ENCODE peak calls at places on chromosomes 12 and 14, in eight cellular contexts. L is stomach, A is adipocyte, D is fibroblast of lung, T is right lobe of liver, G is upper lobe of right lung, Q is right atrium auricular region, J is upper lobe of left lung. F is an unnamed sample. For H3K27me3 and H3K4me1, the result is how much of the 10 kb centered on the place peaks cover.

GRCh38 chr14:23485311-23485710 is 15.8 kb downstream of the NGDN start:
- DNase-seq in L (no peak), A (no peak), D (no peak), T (no peak), G (no peak), Q (no peak), J (no peak), F (no peak)

GRCh38 chr14:63717704-63718103 is 10.2 kb downstream of the SGPP1 start:
- DNase-seq in L (no peak), A (peak), D (peak), T (no peak), G (no peak), Q (no peak), J (no peak), F (no peak)

GRCh38 chr12:9773216-9773877 is 12.6 kb upstream of the CD69 start:
- DNase-seq in L (no peak), A (no peak), D (no peak), T (no peak), G (no peak), Q (no peak), J (no peak), F (peak)

GRCh38 chr12:80472241-80472640 is 28.2 kb downstream of the PTPRQ start:
- DNase-seq in L (no peak), A (peak), D (peak), T (no peak), G (no peak), Q (no peak), J (no peak), F (no peak)

GRCh38 chr14:62443796-62444195 is 601.5 kb downstream of the KCNH5 start:
- DNase-seq in L (no peak), A (peak), D (peak), T (no peak), G (no peak), Q (no peak), J (no peak), F (no peak)

GRCh38 chr14:34619399-34619920 is 10.5 kb downstream of the SNX6 start:
- DNase-seq in L (no peak), A (no peak), D (no peak), T (no peak), G (no peak), Q (no peak), J (no peak), F (no peak)

GRCh38 chr12:89857652-89858274 is 149.1 kb upstream of the ATP2B1 start:
- DNase-seq in L (no peak), A (no peak), D (no peak), T (no peak), G (no peak), Q (no peak), J (no peak), F (no peak)

GRCh38 chr14:103699901-103700752 is 15.1 kb downstream of the XRCC3 start:
- DNase-seq in L (no peak), A (no peak), D (no peak), T (no peak), G (no peak), Q (no peak), J (no peak), F (no peak)

GRCh38 chr14:85085981-85086380 is 444.0 kb upstream of the FLRT2 start:
- DNase-seq in L (no peak), A (no peak), D (no peak), T (no peak), G (no peak), Q (no peak), J (no peak), F (no peak)

GRCh38 chr12:60148109-60148508 is 552.3 kb downstream of the SLC16A7 start:
- DNase-seq in L (no peak), A (peak), D (peak), T (no peak), G (no peak), Q (no peak), J (no peak), F (no peak)

GRCh38 chr14:78403278-78403815 is 233.2 kb downstream of the NRXN3 start:
- DNase-seq in L (no peak), A (peak), D (no peak), T (no peak), G (no peak), Q (no peak), J (no peak), F (no peak)

GRCh38 chr12:108193922-108194321 is 64.8 kb downstream of the WSCD2 start:
- DNase-seq in L (no peak), A (peak), D (peak), T (no peak), G (no peak), Q (no peak), J (no peak), F (peak)

GRCh38 chr12:271165-271564 is 8.5 kb upstream of the SLC6A13 start:
- DNase-seq in L (no peak), A (no peak), D (no peak), T (no peak), G (no peak), Q (no peak), J (no peak), F (no peak)

GRCh38 chr12:106696861-106697417 is 77.5 kb upstream of the RIC8B start:
- DNase-seq in L (no peak), A (no peak), D (no peak), T (no peak), G (no peak), Q (no peak), J (no peak), F (no peak)

GRCh38 chr12:82019533-82019932 is 260.4 kb upstream of the PPFIA2 start:
- DNase-seq in L (no peak), A (peak), D (no peak), T (no peak), G (no peak), Q (no peak), J (no peak), F (peak)

GRCh38 chr14:71397371-71397770 is 490.1 kb downstream of the PCNX1 start:
- DNase-seq in L (no peak), A (peak), D (no peak), T (no peak), G (no peak), Q (no peak), J (no peak), F (no peak)

GRCh38 chr12:103279444-103279843 is 216.3 kb downstream of the C12orf42 start:
- DNase-seq in L (no peak), A (no peak), D (no peak), T (no peak), G (no peak), Q (no peak), J (no peak), F (no peak)

GRCh38 chr12:130087222-130087621 is 75.0 kb upstream of the FZD10 start:
- DNase-seq in L (no peak), A (no peak), D (no peak), T (no peak), G (no peak), Q (no peak), J (no peak), F (no peak)

GRCh38 chr14:103130017-103130764 is 6.9 kb downstream of the TNFAIP2 start:
- DNase-seq in L (no peak), A (no peak), D (no peak), T (no peak), G (no peak), Q (no peak), J (no peak), F (no peak)

GRCh38 chr12:26870491-26871419 is 37.8 kb upstream of the ITPR2 start:
- DNase-seq in L (peak), A (peak), D (peak), T (no peak), G (peak), Q (no peak), J (peak), F (peak)

GRCh38 chr14:100761481-100761880 is 34.8 kb downstream of the DLK1 start:
- DNase-seq in L (no peak), A (peak), D (peak), T (no peak), G (no peak), Q (no peak), J (no peak), F (no peak)

GRCh38 chr12:119366007-119366406 is 31.5 kb downstream of the CCDC60 start:
- DNase-seq in L (no peak), A (no peak), D (no peak), T (no peak), G (no peak), Q (no peak), J (no peak), F (no peak)

GRCh38 chr14:68260121-68260520 is 440.5 kb downstream of the RAD51B start:
- DNase-seq in L (no peak), A (no peak), D (no peak), T (no peak), G (no peak), Q (no peak), J (no peak), F (no peak)

GRCh38 chr12:26239508-26240328 is 44.3 kb downstream of the SSPN start:
- DNase-seq in L (no peak), A (peak), D (peak), T (no peak), G (no peak), Q (peak), J (no peak), F (peak)

GRCh38 chr12:3463927-3464326 is 27.1 kb upstream of the PRMT8 start:
- DNase-seq in L (no peak), A (no peak), D (no peak), T (no peak), G (no peak), Q (no peak), J (no peak), F (peak)

GRCh38 chr14:22481546-22481945 is 107.5 kb downstream of the DAD1 start:
- DNase-seq in L (no peak), A (no peak), D (no peak), T (no peak), G (no peak), Q (no peak), J (no peak), F (no peak)

GRCh38 chr12:24025153-24025798 is 75.8 kb upstream of the SOX5 start:
- DNase-seq in L (no peak), A (no peak), D (peak), T (no peak), G (no peak), Q (no peak), J (no peak), F (no peak)

GRCh38 chr12:108000111-108000510 is 129.0 kb upstream of the WSCD2 start:
- DNase-seq in L (no peak), A (no peak), D (no peak), T (no peak), G (no peak), Q (no peak), J (no peak), F (no peak)

DNA sequence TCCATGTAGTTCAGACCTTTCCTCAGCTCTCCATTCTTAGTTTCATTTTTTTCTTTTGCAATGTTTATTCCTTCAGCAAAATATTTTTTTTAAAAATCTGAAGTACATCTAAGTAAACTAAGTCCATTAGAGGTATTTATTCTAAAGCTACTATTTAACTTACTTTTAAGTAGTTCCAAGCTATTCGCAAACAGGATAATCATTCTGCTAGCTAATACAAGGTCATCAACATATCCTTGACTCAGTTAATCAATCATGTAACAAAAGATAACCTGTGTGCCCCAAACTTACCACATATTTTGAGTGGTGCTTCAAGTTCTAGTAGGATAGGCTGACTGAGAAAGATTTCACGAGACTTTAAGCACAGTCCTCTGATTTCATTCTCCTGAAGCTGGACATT is 11.2 kb downstream of the PPP1CC start:
- DNase-seq in L (no peak), A (no peak), D (no peak), T (no peak), G (no peak), Q (no peak), J (no peak), F (no peak)
- H3K27me3 ChIP-seq in L (under half), A (under half), D (under half), T (under half), G (under half), Q (under half), J (under half), F (under half)

GRCh38 chr12:109422251-109422650 is 54.8 kb downstream of the KCTD10 start:
- DNase-seq in L (no peak), A (no peak), D (no peak), T (no peak), G (no peak), Q (no peak), J (no peak), F (no peak)

GRCh38 chr12:109428038-109428629 is 49.0 kb downstream of the KCTD10 start:
- DNase-seq in L (peak), A (peak), D (peak), T (peak), G (peak), Q (peak), J (peak), F (peak)

GRCh38 chr12:109418848-109419474 is 58.1 kb downstream of the KCTD10 start:
- DNase-seq in L (no peak), A (no peak), D (no peak), T (no peak), G (no peak), Q (no peak), J (no peak), F (no peak)

GRCh38 chr12:109421355-109422087 is 55.6 kb downstream of the KCTD10 start:
- DNase-seq in L (no peak), A (no peak), D (no peak), T (no peak), G (no peak), Q (no peak), J (no peak), F (no peak)

DNA sequence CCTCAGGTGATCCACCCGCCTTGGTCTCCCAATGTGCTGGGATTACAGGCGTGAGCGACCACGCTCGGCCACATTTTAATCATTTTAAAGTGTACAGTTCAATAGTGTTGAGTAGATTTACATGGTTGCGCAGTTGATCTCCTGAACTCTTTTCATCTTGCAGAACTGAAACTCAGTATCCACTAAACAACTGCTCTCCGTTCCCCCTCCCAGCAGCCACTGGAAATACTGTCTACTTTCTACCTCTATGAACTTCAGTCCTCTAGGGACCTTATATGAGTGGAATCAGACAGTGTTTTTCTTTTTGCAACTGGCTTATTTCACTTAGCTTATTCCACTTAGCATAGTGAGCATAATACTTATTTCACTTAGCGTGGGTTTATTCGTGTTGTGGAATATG is 53.7 kb downstream of the KCTD10 start:
- DNase-seq in L (no peak), A (no peak), D (no peak), T (no peak), G (no peak), Q (no peak), J (no peak), F (no peak)
- H3K4me1 ChIP-seq in L (under half), A (under half), D (under half), T (under half), G (under half), Q (under half), J (under half), F (under half)

GRCh38 chr12:64598831-64599230 is 11.5 kb upstream of the RASSF3 start:
- DNase-seq in L (no peak), A (no peak), D (no peak), T (no peak), G (no peak), Q (no peak), J (no peak), F (no peak)
- H3K27me3 ChIP-seq in L (under half), A (under half), D (under half), T (under half), G (under half), Q (under half), J (under half), F (under half)

DNA sequence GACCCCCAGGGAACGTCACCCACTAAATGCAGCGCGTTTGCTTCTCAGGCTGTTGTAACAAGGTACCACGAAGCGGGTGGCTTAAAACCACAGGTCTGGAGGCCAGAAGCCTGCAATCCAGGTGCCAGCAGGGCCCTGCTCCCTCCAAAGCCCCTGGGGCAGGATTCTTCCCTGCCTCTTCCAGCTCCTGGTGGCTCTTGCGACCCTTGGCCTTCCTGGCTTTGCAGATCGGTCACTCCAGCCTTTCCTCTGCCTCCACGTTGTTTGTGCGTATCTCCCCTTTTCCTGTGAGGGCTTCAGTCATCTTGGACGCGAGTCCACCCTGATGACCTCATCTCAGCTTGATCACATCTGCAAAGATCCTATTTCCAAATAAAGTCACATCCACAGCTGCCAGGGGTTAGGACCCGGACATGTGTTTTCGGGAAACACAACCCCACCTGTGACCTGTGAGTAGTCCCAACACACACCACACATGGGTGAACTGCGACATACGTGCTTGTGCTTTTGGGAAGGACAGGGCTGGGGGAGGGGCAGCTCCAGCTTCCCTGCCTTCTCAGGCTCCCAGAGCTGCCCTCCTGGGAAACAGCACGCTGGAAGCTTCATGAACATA is 114.5 kb upstream of the NCOR2 start:
- DNase-seq in L (no peak), A (no peak), D (peak), T (peak), G (no peak), Q (peak), J (no peak), F (no peak)
- H3K4me1 ChIP-seq in L (half or more), A (half or more), D (under half), T (under half), G (half or more), Q (half or more), J (half or more), F (under half)

DNA sequence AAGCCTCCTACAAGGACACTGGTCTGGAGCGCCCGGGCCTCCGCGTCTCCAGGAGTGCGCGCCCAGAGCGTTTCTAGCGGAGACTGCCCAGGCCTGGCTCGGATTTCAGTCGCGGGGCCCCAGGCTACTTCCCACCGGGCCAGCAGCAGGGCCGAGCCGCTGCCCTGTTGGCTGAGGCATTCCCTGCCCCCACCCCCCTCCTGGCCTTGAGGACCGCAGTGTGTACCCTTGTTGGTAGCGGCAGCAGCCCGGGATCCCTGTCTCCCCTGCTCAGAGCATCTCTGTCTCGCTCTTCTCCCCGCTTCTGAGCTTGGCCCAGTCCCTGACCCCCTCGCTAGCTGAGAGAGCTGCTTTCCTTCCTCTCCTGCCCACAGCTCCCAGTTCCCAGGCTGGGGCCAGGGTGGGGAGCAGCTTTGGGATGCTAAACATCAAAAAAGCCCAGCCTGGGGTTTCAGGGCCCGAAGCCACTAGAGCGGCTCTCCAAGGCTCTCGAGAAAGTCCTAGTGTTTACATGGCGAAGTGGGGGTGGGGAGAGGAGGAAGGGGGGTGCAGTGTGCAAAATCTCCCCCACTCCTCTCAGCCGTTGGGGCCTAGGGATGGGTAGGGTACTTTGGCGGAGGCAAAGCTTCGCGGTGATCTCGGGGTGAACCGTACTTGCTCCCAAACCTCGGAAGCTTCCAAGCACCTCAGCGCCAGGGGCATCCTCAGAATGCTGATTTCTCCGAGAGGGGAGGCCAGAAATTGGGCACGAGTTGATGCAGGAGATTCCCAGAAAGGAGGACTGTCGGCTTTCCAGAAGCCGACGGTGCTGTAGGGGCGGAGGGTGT is 6.4 kb downstream of the NKX2-1 start:
- DNase-seq in L (no peak), A (no peak), D (no peak), T (no peak), G (peak), Q (no peak), J (peak), F (no peak)
- H3K27me3 ChIP-seq in L (half or more), A (half or more), D (half or more), T (half or more), G (half or more), Q (half or more), J (under half), F (under half)

GRCh38 chr14:72666610-72667009 is 227.3 kb downstream of the DPF3 start:
- DNase-seq in L (no peak), A (peak), D (peak), T (no peak), G (no peak), Q (no peak), J (no peak), F (no peak)

GRCh38 chr14:72663076-72663487 is 230.8 kb downstream of the DPF3 start:
- DNase-seq in L (no peak), A (no peak), D (no peak), T (no peak), G (no peak), Q (no peak), J (no peak), F (no peak)

GRCh38 chr14:72663956-72664650 is 229.8 kb downstream of the DPF3 start:
- DNase-seq in L (no peak), A (no peak), D (no peak), T (no peak), G (no peak), Q (no peak), J (no peak), F (no peak)

GRCh38 chr14:72664651-72665050 is 229.2 kb downstream of the DPF3 start:
- DNase-seq in L (no peak), A (no peak), D (no peak), T (no peak), G (no peak), Q (no peak), J (no peak), F (no peak)

DNA sequence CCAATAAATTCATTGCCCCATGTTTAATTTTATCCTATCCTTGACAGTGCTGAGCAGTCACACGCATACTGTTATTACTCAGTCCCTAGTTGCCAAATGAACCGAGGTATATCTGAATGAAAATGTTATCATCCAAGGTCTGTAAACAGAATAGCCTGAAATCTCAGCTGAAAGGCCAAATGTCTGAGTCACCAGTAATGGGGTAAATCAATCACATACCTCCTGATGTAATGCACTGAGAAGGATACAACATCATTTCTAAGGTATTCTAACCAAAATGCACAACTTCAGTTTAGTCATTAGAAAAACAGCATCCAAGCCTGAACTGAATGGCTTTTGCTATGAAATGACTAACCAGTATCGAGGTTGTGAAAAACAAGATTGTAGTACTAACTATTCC is 228.6 kb downstream of the DPF3 start:
- DNase-seq in L (no peak), A (peak), D (peak), T (no peak), G (no peak), Q (no peak), J (no peak), F (no peak)
- H3K4me1 ChIP-seq in L (under half), A (under half), D (under half), T (under half), G (under half), Q (under half), J (under half), F (under half)

GRCh38 chr12:6279256-6279628 is 31.2 kb upstream of the PLEKHG6 start:
- DNase-seq in L (no peak), A (no peak), D (no peak), T (no peak), G (peak), Q (no peak), J (no peak), F (no peak)
- H3K27me3 ChIP-seq in L (under half), A (under half), D (under half), T (under half), G (under half), Q (under half), J (under half), F (under half)

GRCh38 chr14:106506901-106507305 is 980.5 kb downstream of the TMEM121 start:
- DNase-seq in L (no peak), A (no peak), D (no peak), T (no peak), G (no peak), Q (no peak), J (no peak), F (peak)
- H3K4me1 ChIP-seq in L (under half), A (under half), D (under half), T (under half), G (under half), Q (under half), J (under half), F (under half)

GRCh38 chr12:71442567-71442931 is 3.0 kb downstream of the LGR5 start:
- DNase-seq in L (no peak), A (no peak), D (no peak), T (no peak), G (no peak), Q (no peak), J (no peak), F (no peak)
- H3K27me3 ChIP-seq in L (half or more), A (under half), D (under half), T (under half), G (half or more), Q (under half), J (under half), F (under half)

F was measured in small intestine.